ENCODE peak calls at places on chromosomes 4 and X, in eight cellular contexts. One of them, this sample, is unnamed.

GRCh38 chrX:65601530-65602281 is 65.7 kb upstream of the MSN start:
- DNase-seq in omental fat pad: no peak
- DNase-seq in bronchial epithelial cell: peak
- DNase-seq in activated CD4-positive, alpha-beta memory T cell treated with anti-CD3 and anti-CD28 coated beads, Interleukin-2, amount 10 ng/mL, durations not matched to agents 7 days and 5 days: peak
- DNase-seq in GM18507: no peak
- DNase-seq in choroid plexus epithelial cell: peak
- DNase-seq in stimulated activated CD4-positive, alpha-beta T cell treated with anti-CD3 and anti-CD28 coated beads, Interleukin-12 subunit alpha, Interleukin-12 subunit beta, amount 100 ng/mL, for 48 hours: peak
- DNase-seq in MV-4-11: peak
- DNase-seq in this sample: peak

GRCh38 chr4:61431131-61431530 is 231.0 kb downstream of the ADGRL3 start:
- DNase-seq in omental fat pad: no peak
- DNase-seq in bronchial epithelial cell: no peak
- DNase-seq in activated CD4-positive, alpha-beta memory T cell treated with anti-CD3 and anti-CD28 coated beads, Interleukin-2, amount 10 ng/mL, durations not matched to agents 7 days and 5 days: no peak
- DNase-seq in GM18507: no peak
- DNase-seq in choroid plexus epithelial cell: no peak
- DNase-seq in stimulated activated CD4-positive, alpha-beta T cell treated with anti-CD3 and anti-CD28 coated beads, Interleukin-12 subunit alpha, Interleukin-12 subunit beta, amount 100 ng/mL, for 48 hours: no peak
- DNase-seq in MV-4-11: no peak
- DNase-seq in this sample: no peak

GRCh38 chr4:105399535-105400161 is 74.2 kb downstream of the PPA2 start:
- DNase-seq in omental fat pad: no peak
- DNase-seq in bronchial epithelial cell: peak
- DNase-seq in activated CD4-positive, alpha-beta memory T cell treated with anti-CD3 and anti-CD28 coated beads, Interleukin-2, amount 10 ng/mL, durations not matched to agents 7 days and 5 days: no peak
- DNase-seq in GM18507: no peak
- DNase-seq in choroid plexus epithelial cell: peak
- DNase-seq in stimulated activated CD4-positive, alpha-beta T cell treated with anti-CD3 and anti-CD28 coated beads, Interleukin-12 subunit alpha, Interleukin-12 subunit beta, amount 100 ng/mL, for 48 hours: no peak
- DNase-seq in MV-4-11: peak
- DNase-seq in this sample: no peak

GRCh38 chr4:83010522-83011318 is at the start of gene LIN54:
- DNase-seq in omental fat pad: peak
- DNase-seq in bronchial epithelial cell: peak
- DNase-seq in activated CD4-positive, alpha-beta memory T cell treated with anti-CD3 and anti-CD28 coated beads, Interleukin-2, amount 10 ng/mL, durations not matched to agents 7 days and 5 days: peak
- DNase-seq in GM18507: peak
- DNase-seq in choroid plexus epithelial cell: peak
- DNase-seq in stimulated activated CD4-positive, alpha-beta T cell treated with anti-CD3 and anti-CD28 coated beads, Interleukin-12 subunit alpha, Interleukin-12 subunit beta, amount 100 ng/mL, for 48 hours: peak
- DNase-seq in MV-4-11: peak
- DNase-seq in this sample: peak

GRCh38 chr4:152115794-152116193 is 355.0 kb upstream of the GATB start:
- DNase-seq in omental fat pad: no peak
- DNase-seq in bronchial epithelial cell: no peak
- DNase-seq in activated CD4-positive, alpha-beta memory T cell treated with anti-CD3 and anti-CD28 coated beads, Interleukin-2, amount 10 ng/mL, durations not matched to agents 7 days and 5 days: peak
- DNase-seq in GM18507: no peak
- DNase-seq in choroid plexus epithelial cell: no peak
- DNase-seq in stimulated activated CD4-positive, alpha-beta T cell treated with anti-CD3 and anti-CD28 coated beads, Interleukin-12 subunit alpha, Interleukin-12 subunit beta, amount 100 ng/mL, for 48 hours: no peak
- DNase-seq in MV-4-11: no peak
- DNase-seq in this sample: no peak

GRCh38 chr4:2243682-2244380 is 1.9 kb upstream of the HAUS3 start:
- DNase-seq in omental fat pad: no peak
- DNase-seq in bronchial epithelial cell: peak
- DNase-seq in activated CD4-positive, alpha-beta memory T cell treated with anti-CD3 and anti-CD28 coated beads, Interleukin-2, amount 10 ng/mL, durations not matched to agents 7 days and 5 days: peak
- DNase-seq in GM18507: no peak
- DNase-seq in choroid plexus epithelial cell: peak
- DNase-seq in stimulated activated CD4-positive, alpha-beta T cell treated with anti-CD3 and anti-CD28 coated beads, Interleukin-12 subunit alpha, Interleukin-12 subunit beta, amount 100 ng/mL, for 48 hours: no peak
- DNase-seq in MV-4-11: peak
- DNase-seq in this sample: no peak

GRCh38 chrX:124646403-124646802 is 300.0 kb downstream of the SH2D1A start:
- DNase-seq in omental fat pad: no peak
- DNase-seq in bronchial epithelial cell: no peak
- DNase-seq in activated CD4-positive, alpha-beta memory T cell treated with anti-CD3 and anti-CD28 coated beads, Interleukin-2, amount 10 ng/mL, durations not matched to agents 7 days and 5 days: no peak
- DNase-seq in GM18507: no peak
- DNase-seq in choroid plexus epithelial cell: no peak
- DNase-seq in stimulated activated CD4-positive, alpha-beta T cell treated with anti-CD3 and anti-CD28 coated beads, Interleukin-12 subunit alpha, Interleukin-12 subunit beta, amount 100 ng/mL, for 48 hours: no peak
- DNase-seq in MV-4-11: no peak
- DNase-seq in this sample: no peak

GRCh38 chr4:103099691-103100392 is at the start of gene BDH2:
- DNase-seq in omental fat pad: no peak
- DNase-seq in bronchial epithelial cell: peak
- DNase-seq in activated CD4-positive, alpha-beta memory T cell treated with anti-CD3 and anti-CD28 coated beads, Interleukin-2, amount 10 ng/mL, durations not matched to agents 7 days and 5 days: peak
- DNase-seq in GM18507: peak
- DNase-seq in choroid plexus epithelial cell: peak
- DNase-seq in stimulated activated CD4-positive, alpha-beta T cell treated with anti-CD3 and anti-CD28 coated beads, Interleukin-12 subunit alpha, Interleukin-12 subunit beta, amount 100 ng/mL, for 48 hours: peak
- DNase-seq in MV-4-11: peak
- DNase-seq in this sample: no peak

GRCh38 chr4:152678841-152679240 is 956 bp downstream of the TMEM154 start:
- DNase-seq in omental fat pad: no peak
- DNase-seq in bronchial epithelial cell: peak
- DNase-seq in activated CD4-positive, alpha-beta memory T cell treated with anti-CD3 and anti-CD28 coated beads, Interleukin-2, amount 10 ng/mL, durations not matched to agents 7 days and 5 days: no peak
- DNase-seq in GM18507: no peak
- DNase-seq in choroid plexus epithelial cell: no peak
- DNase-seq in stimulated activated CD4-positive, alpha-beta T cell treated with anti-CD3 and anti-CD28 coated beads, Interleukin-12 subunit alpha, Interleukin-12 subunit beta, amount 100 ng/mL, for 48 hours: no peak
- DNase-seq in MV-4-11: no peak
- DNase-seq in this sample: no peak

GRCh38 chr4:56786955-56787354 is 34.5 kb downstream of the SPINK2 start:
- DNase-seq in omental fat pad: no peak
- DNase-seq in bronchial epithelial cell: peak
- DNase-seq in activated CD4-positive, alpha-beta memory T cell treated with anti-CD3 and anti-CD28 coated beads, Interleukin-2, amount 10 ng/mL, durations not matched to agents 7 days and 5 days: no peak
- DNase-seq in GM18507: no peak
- DNase-seq in choroid plexus epithelial cell: peak
- DNase-seq in stimulated activated CD4-positive, alpha-beta T cell treated with anti-CD3 and anti-CD28 coated beads, Interleukin-12 subunit alpha, Interleukin-12 subunit beta, amount 100 ng/mL, for 48 hours: no peak
- DNase-seq in MV-4-11: no peak
- DNase-seq in this sample: no peak

GRCh38 chr4:13970349-13970748 is 342.8 kb upstream of the BOD1L1 start:
- DNase-seq in omental fat pad: no peak
- DNase-seq in bronchial epithelial cell: peak
- DNase-seq in activated CD4-positive, alpha-beta memory T cell treated with anti-CD3 and anti-CD28 coated beads, Interleukin-2, amount 10 ng/mL, durations not matched to agents 7 days and 5 days: no peak
- DNase-seq in GM18507: no peak
- DNase-seq in choroid plexus epithelial cell: peak
- DNase-seq in stimulated activated CD4-positive, alpha-beta T cell treated with anti-CD3 and anti-CD28 coated beads, Interleukin-12 subunit alpha, Interleukin-12 subunit beta, amount 100 ng/mL, for 48 hours: no peak
- DNase-seq in MV-4-11: no peak
- DNase-seq in this sample: no peak

GRCh38 chrX:77436682-77437081 is 10.5 kb upstream of the FGF16 start:
- DNase-seq in omental fat pad: no peak
- DNase-seq in bronchial epithelial cell: peak
- DNase-seq in activated CD4-positive, alpha-beta memory T cell treated with anti-CD3 and anti-CD28 coated beads, Interleukin-2, amount 10 ng/mL, durations not matched to agents 7 days and 5 days: no peak
- DNase-seq in GM18507: no peak
- DNase-seq in choroid plexus epithelial cell: no peak
- DNase-seq in stimulated activated CD4-positive, alpha-beta T cell treated with anti-CD3 and anti-CD28 coated beads, Interleukin-12 subunit alpha, Interleukin-12 subunit beta, amount 100 ng/mL, for 48 hours: no peak
- DNase-seq in MV-4-11: no peak
- DNase-seq in this sample: no peak

GRCh38 chrX:47030339-47030738 is 47.9 kb upstream of the RGN start:
- DNase-seq in omental fat pad: no peak
- DNase-seq in bronchial epithelial cell: peak
- DNase-seq in activated CD4-positive, alpha-beta memory T cell treated with anti-CD3 and anti-CD28 coated beads, Interleukin-2, amount 10 ng/mL, durations not matched to agents 7 days and 5 days: no peak
- DNase-seq in GM18507: peak
- DNase-seq in choroid plexus epithelial cell: peak
- DNase-seq in stimulated activated CD4-positive, alpha-beta T cell treated with anti-CD3 and anti-CD28 coated beads, Interleukin-12 subunit alpha, Interleukin-12 subunit beta, amount 100 ng/mL, for 48 hours: no peak
- DNase-seq in MV-4-11: peak
- DNase-seq in this sample: no peak

GRCh38 chr4:100366213-100366612 is 151.6 kb downstream of the EMCN start:
- DNase-seq in omental fat pad: no peak
- DNase-seq in bronchial epithelial cell: no peak
- DNase-seq in activated CD4-positive, alpha-beta memory T cell treated with anti-CD3 and anti-CD28 coated beads, Interleukin-2, amount 10 ng/mL, durations not matched to agents 7 days and 5 days: no peak
- DNase-seq in GM18507: no peak
- DNase-seq in choroid plexus epithelial cell: peak
- DNase-seq in stimulated activated CD4-positive, alpha-beta T cell treated with anti-CD3 and anti-CD28 coated beads, Interleukin-12 subunit alpha, Interleukin-12 subunit beta, amount 100 ng/mL, for 48 hours: no peak
- DNase-seq in MV-4-11: peak
- DNase-seq in this sample: no peak

GRCh38 chrX:43644124-43644701 is 11.9 kb upstream of the MAOA start:
- DNase-seq in omental fat pad: no peak
- DNase-seq in bronchial epithelial cell: peak
- DNase-seq in activated CD4-positive, alpha-beta memory T cell treated with anti-CD3 and anti-CD28 coated beads, Interleukin-2, amount 10 ng/mL, durations not matched to agents 7 days and 5 days: no peak
- DNase-seq in GM18507: no peak
- DNase-seq in choroid plexus epithelial cell: peak
- DNase-seq in stimulated activated CD4-positive, alpha-beta T cell treated with anti-CD3 and anti-CD28 coated beads, Interleukin-12 subunit alpha, Interleukin-12 subunit beta, amount 100 ng/mL, for 48 hours: no peak
- DNase-seq in MV-4-11: peak
- DNase-seq in this sample: no peak

GRCh38 chrX:11970935-11971334 is 167.3 kb upstream of the FRMPD4 start:
- DNase-seq in omental fat pad: no peak
- DNase-seq in bronchial epithelial cell: peak
- DNase-seq in activated CD4-positive, alpha-beta memory T cell treated with anti-CD3 and anti-CD28 coated beads, Interleukin-2, amount 10 ng/mL, durations not matched to agents 7 days and 5 days: no peak
- DNase-seq in GM18507: no peak
- DNase-seq in choroid plexus epithelial cell: peak
- DNase-seq in stimulated activated CD4-positive, alpha-beta T cell treated with anti-CD3 and anti-CD28 coated beads, Interleukin-12 subunit alpha, Interleukin-12 subunit beta, amount 100 ng/mL, for 48 hours: no peak
- DNase-seq in MV-4-11: no peak
- DNase-seq in this sample: no peak

GRCh38 chr4:163590609-163591264 is 96.2 kb downstream of the TMA16 start:
- DNase-seq in omental fat pad: no peak
- DNase-seq in bronchial epithelial cell: peak
- DNase-seq in activated CD4-positive, alpha-beta memory T cell treated with anti-CD3 and anti-CD28 coated beads, Interleukin-2, amount 10 ng/mL, durations not matched to agents 7 days and 5 days: no peak
- DNase-seq in GM18507: no peak
- DNase-seq in choroid plexus epithelial cell: no peak
- DNase-seq in stimulated activated CD4-positive, alpha-beta T cell treated with anti-CD3 and anti-CD28 coated beads, Interleukin-12 subunit alpha, Interleukin-12 subunit beta, amount 100 ng/mL, for 48 hours: no peak
- DNase-seq in MV-4-11: no peak
- DNase-seq in this sample: no peak

GRCh38 chr4:94960703-94961102 is 202.9 kb downstream of the BMPR1B start:
- DNase-seq in omental fat pad: no peak
- DNase-seq in bronchial epithelial cell: no peak
- DNase-seq in activated CD4-positive, alpha-beta memory T cell treated with anti-CD3 and anti-CD28 coated beads, Interleukin-2, amount 10 ng/mL, durations not matched to agents 7 days and 5 days: no peak
- DNase-seq in GM18507: no peak
- DNase-seq in choroid plexus epithelial cell: peak
- DNase-seq in stimulated activated CD4-positive, alpha-beta T cell treated with anti-CD3 and anti-CD28 coated beads, Interleukin-12 subunit alpha, Interleukin-12 subunit beta, amount 100 ng/mL, for 48 hours: no peak
- DNase-seq in MV-4-11: no peak
- DNase-seq in this sample: no peak

GRCh38 chr4:143517764-143518163 is 4.3 kb downstream of the SMARCA5 start:
- DNase-seq in omental fat pad: no peak
- DNase-seq in bronchial epithelial cell: no peak
- DNase-seq in activated CD4-positive, alpha-beta memory T cell treated with anti-CD3 and anti-CD28 coated beads, Interleukin-2, amount 10 ng/mL, durations not matched to agents 7 days and 5 days: no peak
- DNase-seq in GM18507: no peak
- DNase-seq in choroid plexus epithelial cell: no peak
- DNase-seq in stimulated activated CD4-positive, alpha-beta T cell treated with anti-CD3 and anti-CD28 coated beads, Interleukin-12 subunit alpha, Interleukin-12 subunit beta, amount 100 ng/mL, for 48 hours: no peak
- DNase-seq in MV-4-11: no peak
- DNase-seq in this sample: no peak

GRCh38 chr4:815464-816146 is 10.3 kb downstream of the CPLX1 start:
- DNase-seq in omental fat pad: no peak
- DNase-seq in bronchial epithelial cell: no peak
- DNase-seq in activated CD4-positive, alpha-beta memory T cell treated with anti-CD3 and anti-CD28 coated beads, Interleukin-2, amount 10 ng/mL, durations not matched to agents 7 days and 5 days: no peak
- DNase-seq in GM18507: no peak
- DNase-seq in choroid plexus epithelial cell: no peak
- DNase-seq in stimulated activated CD4-positive, alpha-beta T cell treated with anti-CD3 and anti-CD28 coated beads, Interleukin-12 subunit alpha, Interleukin-12 subunit beta, amount 100 ng/mL, for 48 hours: no peak
- DNase-seq in MV-4-11: no peak
- DNase-seq in this sample: no peak

GRCh38 chr4:38105475-38105874 is 145.3 kb downstream of the PTTG2 start:
- DNase-seq in omental fat pad: no peak
- DNase-seq in bronchial epithelial cell: no peak
- DNase-seq in activated CD4-positive, alpha-beta memory T cell treated with anti-CD3 and anti-CD28 coated beads, Interleukin-2, amount 10 ng/mL, durations not matched to agents 7 days and 5 days: no peak
- DNase-seq in GM18507: no peak
- DNase-seq in choroid plexus epithelial cell: no peak
- DNase-seq in stimulated activated CD4-positive, alpha-beta T cell treated with anti-CD3 and anti-CD28 coated beads, Interleukin-12 subunit alpha, Interleukin-12 subunit beta, amount 100 ng/mL, for 48 hours: no peak
- DNase-seq in MV-4-11: no peak
- DNase-seq in this sample: no peak

This sample was measured in lower leg skin.